ENCODE peak calls at places on chromosomes 6 and 20, in eight cellular contexts. V is foreskin keratinocyte, I is A673, Q is heart left ventricle, U is IMR-90, A is ovary, G is endothelial cell of umbilical vein, P is right lobe of liver. X is an unnamed sample.

GRCh38 chr6:12584631-12585405 is 131.7 kb upstream of the PHACTR1 start:
- DNase-seq in I (no peak), Q (no peak), P (no peak), V (no peak), G (peak; percentile 100), A (no peak), U (no peak), X (no peak)

GRCh38 chr6:136822051-136822378 is 377 bp upstream of the PEX7 start:
- DNase-seq in U (peak; percentile 62), P (no peak), G (no peak), A (no peak), I (no peak), Q (no peak), V (peak; percentile 1), X (no peak)

GRCh38 chr6:134506162-134506561 is 188.2 kb upstream of the SGK1 start:
- DNase-seq in G (no peak), P (no peak), V (no peak), A (no peak), I (no peak), U (no peak), Q (no peak), X (no peak)

GRCh38 chr6:41947581-41948220 is 6.1 kb upstream of the CCND3 start:
- DNase-seq in G (no peak), V (no peak), P (no peak), I (no peak), U (no peak), Q (no peak), A (no peak), X (no peak)

GRCh38 chr20:37254114-37254878 is 7.3 kb downstream of the GHRH start:
- DNase-seq in V (no peak), P (no peak), G (no peak), U (no peak), Q (no peak), A (no peak), I (no peak), X (no peak)

GRCh38 chr20:8220716-8221115 is 88.7 kb downstream of the PLCB1 start:
- DNase-seq in G (no peak), V (no peak), A (no peak), Q (no peak), I (no peak), P (no peak), U (no peak), X (no peak)

GRCh38 chr20:57104711-57105110 is 161.7 kb downstream of the BMP7 start:
- DNase-seq in A (no peak), P (no peak), V (no peak), I (no peak), U (no peak), G (no peak), Q (no peak), X (no peak)

GRCh38 chr6:166770216-166771116 is 143.4 kb upstream of the RPS6KA2 start:
- DNase-seq in U (peak; percentile 10), P (no peak), V (no peak), G (no peak), I (no peak), Q (no peak), A (no peak), X (no peak)

GRCh38 chr6:131382646-131383045 is 190.4 kb upstream of the ARG1 start:
- DNase-seq in U (no peak), V (no peak), A (no peak), P (no peak), I (peak; percentile 90), G (no peak), Q (no peak), X (no peak)

GRCh38 chr6:132598473-132598872 is 8.9 kb upstream of the TAAR5 start:
- DNase-seq in Q (no peak), I (peak; percentile 10), V (no peak), P (peak; percentile 60), U (no peak), A (no peak), G (no peak), X (no peak)

GRCh38 chr6:81614292-81614691 is 138.2 kb downstream of the TENT5A start:
- DNase-seq in P (no peak), Q (no peak), U (peak; percentile 85), A (no peak), V (no peak), G (peak; percentile 77), I (peak; percentile 92), X (no peak)

GRCh38 chr6:44717431-44717830 is 329.9 kb downstream of the CDC5L start:
- DNase-seq in V (no peak), U (no peak), G (no peak), Q (no peak), I (no peak), P (no peak), A (no peak), X (no peak)

GRCh38 chr20:3420211-3420707 is 12.8 kb upstream of the DNAAF9 start:
- DNase-seq in U (peak; percentile 41), V (peak; percentile 90), P (no peak), Q (peak; percentile 23), A (no peak), G (no peak), I (peak; percentile 86), X (no peak)

GRCh38 chr6:157225575-157225995 is 97.7 kb downstream of the TMEM242 start:
- DNase-seq in A (no peak), I (no peak), V (no peak), U (no peak), G (no peak), P (no peak), Q (no peak), X (peak; percentile 73)

GRCh38 chr6:69610073-69610472 is 186.7 kb downstream of the LMBRD1 start:
- DNase-seq in I (no peak), G (no peak), Q (no peak), U (no peak), P (no peak), A (no peak), V (no peak), X (no peak)

GRCh38 chr20:10671850-10672578 is 1.8 kb downstream of the JAG1 start:
- DNase-seq in V (no peak), U (peak; percentile 46), P (peak; percentile 67), Q (peak; percentile 84), I (peak; percentile 71), A (peak; percentile 78), G (peak; percentile 51), X (no peak)

GRCh38 chr6:14001329-14002012 is 76.7 kb downstream of the RNF182 start:
- DNase-seq in Q (no peak), G (no peak), P (no peak), A (no peak), U (peak; percentile 99), I (peak; percentile 83), V (peak; percentile 97), X (no peak)

GRCh38 chr6:101605874-101606273 is 212.4 kb downstream of the GRIK2 start:
- DNase-seq in V (no peak), U (peak; percentile 13), P (no peak), A (no peak), I (no peak), Q (no peak), G (no peak), X (no peak)

DNA sequence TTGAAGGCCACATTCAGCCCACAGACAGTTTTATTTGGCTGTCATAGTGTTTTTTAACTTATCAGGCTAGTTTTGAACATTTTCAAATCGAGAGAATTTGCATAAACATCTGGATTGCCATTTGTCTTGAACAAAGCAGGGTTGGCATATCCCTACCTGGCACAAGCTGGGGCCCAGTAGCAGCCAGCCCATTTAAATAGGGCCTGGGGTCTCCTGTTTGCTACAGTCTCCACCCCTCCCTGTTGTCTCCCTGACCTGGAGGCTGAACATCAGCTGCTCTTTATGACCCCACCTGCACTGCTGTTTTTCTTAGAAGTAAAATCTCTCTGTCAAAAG is 10.5 kb downstream of the BCAS4 start:
- DNase-seq in U (no peak), A (no peak), G (no peak), V (no peak), P (no peak), I (no peak), Q (no peak), X (no peak)
- H3K4me1 ChIP-seq in U (no peaks in the 10 kb centered on the region), A (no peaks in the 10 kb centered on the region), G (no peaks in the 10 kb centered on the region), V (no peaks in the 10 kb centered on the region), P (no peaks in the 10 kb centered on the region), I (no peaks in the 10 kb centered on the region), Q (no peaks in the 10 kb centered on the region), X (no peaks in the 10 kb centered on the region)

GRCh38 chr20:19367591-19367990 is 155.1 kb downstream of the SLC24A3 start:
- DNase-seq in G (no peak), Q (no peak), I (no peak), U (no peak), A (no peak), V (no peak), P (no peak), X (no peak)

GRCh38 chr20:19368351-19368750 is 155.9 kb downstream of the SLC24A3 start:
- DNase-seq in V (no peak), Q (no peak), A (no peak), G (no peak), P (no peak), I (no peak), U (no peak), X (no peak)

GRCh38 chr20:19374066-19374615 is 161.7 kb downstream of the SLC24A3 start:
- DNase-seq in Q (no peak), A (no peak), I (no peak), P (no peak), G (no peak), U (no peak), V (no peak), X (no peak)

GRCh38 chr20:19371112-19371511 is 158.7 kb downstream of the SLC24A3 start:
- DNase-seq in P (no peak), A (no peak), Q (no peak), U (no peak), G (no peak), I (no peak), V (no peak), X (no peak)

GRCh38 chr20:19370076-19371075 is 157.9 kb downstream of the SLC24A3 start:
- DNase-seq in A (no peak), P (no peak), Q (no peak), U (no peak), V (no peak), I (peak; percentile 33), G (no peak), X (no peak)
- H3K4me1 ChIP-seq in A (peaks cover 2% of the 10 kb centered on the region), P (no peaks in the 10 kb centered on the region), Q (no peaks in the 10 kb centered on the region), U (no peaks in the 10 kb centered on the region), V (no peaks in the 10 kb centered on the region), I (peaks cover 18% of the 10 kb centered on the region), G (no peaks in the 10 kb centered on the region), X (no peaks in the 10 kb centered on the region)

GRCh38 chr6:48563426-48563825 is 452.4 kb upstream of the PTCHD4 start:
- DNase-seq in U (no peak), I (no peak), A (no peak), G (no peak), Q (no peak), P (no peak), V (no peak), X (no peak)
- H3K4me1 ChIP-seq in U (no peaks in the 10 kb centered on the region), I (no peaks in the 10 kb centered on the region), A (no peaks in the 10 kb centered on the region), G (peaks cover 3% of the 10 kb centered on the region), Q (no peaks in the 10 kb centered on the region), P (no peaks in the 10 kb centered on the region), V (peaks cover 23% of the 10 kb centered on the region), X (no peaks in the 10 kb centered on the region)

DNA sequence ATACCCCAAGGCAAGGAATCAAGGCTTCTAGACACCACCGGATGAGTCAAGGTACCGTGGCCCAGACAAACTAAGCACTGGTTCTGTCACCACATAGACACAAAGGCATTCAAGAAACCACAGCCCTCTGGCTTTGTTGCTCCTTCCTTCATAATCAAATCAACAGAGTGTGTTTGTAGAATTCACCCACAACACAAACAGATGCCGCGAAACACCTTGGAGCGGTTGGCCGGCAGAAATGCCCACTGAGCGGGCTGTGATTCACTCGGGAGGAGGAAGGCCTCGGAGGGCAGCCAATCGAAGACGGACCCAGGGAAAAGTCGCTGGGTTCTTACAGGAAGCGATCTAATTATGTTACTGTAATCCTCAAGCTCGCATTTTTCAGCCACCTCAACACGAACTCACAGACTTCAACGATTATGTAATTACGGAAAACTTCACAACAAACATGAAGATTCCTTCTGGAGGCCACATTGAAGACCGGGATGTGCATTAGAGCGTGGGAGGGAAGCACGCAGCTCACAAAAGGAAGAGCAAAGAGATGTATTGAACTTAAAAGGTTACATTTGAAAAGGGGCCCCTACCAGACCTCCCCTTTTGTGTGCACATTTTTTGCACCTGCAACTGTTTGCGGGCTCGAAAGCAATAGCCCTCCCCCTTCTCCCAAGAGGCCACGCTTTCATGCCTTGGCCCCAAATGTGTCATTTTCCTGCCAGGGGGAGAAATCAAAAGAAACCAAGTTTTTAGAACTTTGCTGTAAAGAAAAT is 184.7 kb upstream of the PREP start:
- DNase-seq in V (peak; percentile 98), I (no peak), G (no peak), A (no peak), Q (no peak), P (no peak), U (peak; percentile 43), X (no peak)
- H3K4me1 ChIP-seq in V (peaks cover 50% of the 10 kb centered on the region), I (no peaks in the 10 kb centered on the region), G (no peaks in the 10 kb centered on the region), A (no peaks in the 10 kb centered on the region), Q (no peaks in the 10 kb centered on the region), P (no peaks in the 10 kb centered on the region), U (peaks cover 6% of the 10 kb centered on the region), X (no peaks in the 10 kb centered on the region)